ENCODE peak calls at places on chromosomes 12 and 14, in seven cellular contexts. Q is heart left ventricle, N is lower lobe of right lung, W is Calu3, F is AG09309, C is left ventricle myocardium inferior, I is tibial artery. D is an unnamed sample.

GRCh38 chr14:55399912-55400311 is 11.7 kb downstream of the ATG14 start:
- DNase-seq in Q (no peak), N (no peak), W (no peak), F (no peak), C (no peak), I (no peak), D (no peak)

GRCh38 chr12:107319536-107320030 is 226.2 kb upstream of the CRY1 start:
- DNase-seq in Q (no peak), N (no peak), W (no peak), F (no peak), C (no peak), I (no peak), D (no peak)

GRCh38 chr12:70469221-70469820 is 103.2 kb downstream of the KCNMB4 start:
- DNase-seq in Q (no peak), N (no peak), W (no peak), F (no peak), C (no peak), I (no peak), D (no peak)

GRCh38 chr12:94994312-94994711 is 9.2 kb downstream of the NDUFA12 start:
- DNase-seq in Q (no peak), N (no peak), W (peak), F (peak), C (no peak), I (no peak), D (no peak)

GRCh38 chr14:53054457-53054856 is 98.7 kb downstream of the DDHD1 start:
- DNase-seq in Q (no peak), N (no peak), W (no peak), F (no peak), C (no peak), I (no peak), D (no peak)

GRCh38 chr14:21987937-21988336 is 314.3 kb upstream of the OR4E1 start:
- DNase-seq in Q (no peak), N (no peak), W (peak), F (no peak), C (no peak), I (no peak), D (no peak)

GRCh38 chr14:99191663-99192621 is 80.1 kb downstream of the BCL11B start:
- DNase-seq in Q (peak), N (no peak), W (peak), F (no peak), C (peak), I (peak), D (peak)

GRCh38 chr12:102539651-102540553 is 59.5 kb upstream of the IGF1 start:
- DNase-seq in Q (no peak), N (no peak), W (peak), F (peak), C (no peak), I (no peak), D (no peak)

DNA sequence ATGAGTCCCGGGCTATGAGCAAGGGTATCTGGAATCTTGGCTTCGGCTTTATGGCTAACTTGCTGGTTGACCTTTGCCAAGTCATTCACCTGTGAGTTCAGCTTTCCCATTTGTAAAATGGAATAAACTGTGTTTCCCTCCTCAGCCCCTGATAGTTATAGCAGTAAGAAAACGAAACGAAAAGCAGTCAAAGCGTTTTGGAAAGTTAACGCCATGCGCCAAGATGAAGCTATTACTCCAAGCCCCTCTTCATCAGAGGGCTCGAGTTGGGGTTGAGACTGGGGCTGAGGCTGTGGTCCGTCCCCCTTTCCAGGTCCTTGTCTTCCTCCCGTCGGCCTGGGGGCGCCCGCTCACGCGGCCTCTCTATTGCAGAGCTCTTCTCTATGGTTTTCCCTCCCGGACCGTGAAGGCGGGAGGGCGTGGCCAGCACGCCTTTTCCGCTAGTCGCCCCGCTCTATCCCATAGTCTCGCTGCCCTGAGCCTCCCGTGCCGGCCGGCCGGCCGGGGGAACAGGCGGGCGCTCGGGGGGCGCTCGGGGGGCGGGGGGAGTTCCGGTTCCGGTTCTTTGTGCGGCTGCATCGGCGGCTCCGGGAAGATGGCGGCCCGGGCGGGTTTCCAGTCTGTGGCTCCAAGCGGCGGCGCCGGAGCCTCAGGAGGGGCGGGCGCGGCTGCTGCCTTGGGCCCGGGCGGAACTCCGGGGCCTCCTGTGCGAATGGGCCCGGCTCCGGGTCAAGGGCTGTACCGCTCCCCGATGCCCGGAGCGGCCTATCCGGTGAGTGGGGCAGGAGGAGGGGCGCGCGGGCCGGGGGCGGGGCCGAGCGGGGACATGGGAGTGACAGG is at the start of gene SMARCD1:
- DNase-seq in Q (peak), N (peak), W (peak), F (peak), C (peak), I (peak), D (peak)
- TF ChIP-seq CTCF in Q (peak), N (peak), W (no peak), F (peak), C (peak), I (peak), D (no peak)

GRCh38 chr12:24027352-24027751 is 77.9 kb upstream of the SOX5 start:
- DNase-seq in Q (no peak), N (no peak), W (no peak), F (no peak), C (no peak), I (no peak), D (no peak)
- TF ChIP-seq CTCF in Q (no peak), N (no peak), W (no peak), F (no peak), C (no peak), I (no peak), D (no peak)

GRCh38 chr12:89737000-89737399 is 28.4 kb upstream of the ATP2B1 start:
- DNase-seq in Q (no peak), N (no peak), W (no peak), F (no peak), C (no peak), I (no peak), D (no peak)
- TF ChIP-seq CTCF in Q (no peak), N (no peak), W (no peak), F (no peak), C (no peak), I (no peak), D (no peak)

DNA sequence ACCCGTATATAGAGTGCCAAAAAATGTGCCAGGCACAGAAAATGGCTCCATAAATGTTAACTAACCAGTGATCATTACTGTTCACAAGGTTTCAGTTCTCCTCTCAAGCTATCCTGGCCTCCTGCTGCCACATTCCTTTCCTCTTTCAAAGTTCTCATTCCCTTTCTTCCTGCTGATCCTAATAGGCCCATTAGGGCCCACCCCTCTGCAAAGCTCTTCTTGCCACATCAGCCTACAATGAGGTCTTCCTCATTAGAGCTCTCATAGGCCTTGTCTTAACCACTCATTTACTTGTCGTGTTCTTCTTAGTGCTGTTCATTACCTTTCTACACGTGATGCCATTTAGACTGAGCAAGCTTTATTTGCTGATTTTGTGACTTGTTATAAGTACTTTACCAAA is 40.5 kb downstream of the RPS29 start:
- DNase-seq in Q (no peak), N (no peak), W (no peak), F (no peak), C (no peak), I (no peak), D (no peak)
- TF ChIP-seq CTCF in Q (no peak), N (no peak), W (no peak), F (no peak), C (no peak), I (no peak), D (no peak)

GRCh38 chr14:104030958-104031357 is 54.5 kb upstream of the ASPG start:
- DNase-seq in Q (no peak), N (no peak), W (no peak), F (no peak), C (no peak), I (no peak), D (no peak)

GRCh38 chr14:104025481-104025975 is 60.0 kb upstream of the ASPG start:
- DNase-seq in Q (no peak), N (no peak), W (no peak), F (no peak), C (no peak), I (no peak), D (no peak)

GRCh38 chr14:104023325-104024055 is 62.0 kb upstream of the ASPG start:
- DNase-seq in Q (no peak), N (no peak), W (no peak), F (no peak), C (no peak), I (no peak), D (no peak)

GRCh38 chr14:104031384-104031783 is 54.1 kb upstream of the ASPG start:
- DNase-seq in Q (no peak), N (no peak), W (no peak), F (no peak), C (no peak), I (no peak), D (no peak)

GRCh38 chr14:104026024-104026423 is 59.5 kb upstream of the ASPG start:
- DNase-seq in Q (no peak), N (no peak), W (no peak), F (no peak), C (no peak), I (no peak), D (no peak)
- TF ChIP-seq CTCF in Q (no peak), N (no peak), W (no peak), F (no peak), C (no peak), I (no peak), D (no peak)

DNA sequence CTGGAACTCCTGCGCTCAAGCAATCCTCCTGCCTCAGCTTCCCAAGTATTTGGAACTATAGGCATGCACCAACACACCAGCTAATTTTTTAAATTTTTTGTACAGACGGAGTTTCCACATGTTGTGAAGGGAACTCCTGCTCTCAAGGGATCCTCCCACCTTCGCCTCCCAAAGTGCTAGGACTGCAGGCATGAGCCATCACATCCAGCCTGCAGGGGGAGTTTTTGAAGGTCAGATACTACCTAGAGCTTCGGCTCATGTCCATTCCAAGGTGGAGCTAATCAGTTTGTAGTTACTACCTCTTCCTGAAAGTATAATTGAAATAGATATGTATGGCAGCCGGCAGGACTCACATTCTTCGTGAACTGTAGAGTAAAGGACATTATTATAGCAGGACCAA is 3.7 kb upstream of the TAS2R19 start:
- DNase-seq in Q (no peak), N (no peak), W (no peak), F (no peak), C (no peak), I (no peak), D (no peak)
- TF ChIP-seq CTCF in Q (no peak), N (no peak), W (no peak), F (peak), C (no peak), I (no peak), D (no peak)

GRCh38 chr14:101033446-101034165 is 130.1 kb upstream of the RTL1 start:
- DNase-seq in Q (peak), N (no peak), W (no peak), F (no peak), C (peak), I (peak), D (no peak)
- TF ChIP-seq CTCF in Q (no peak), N (no peak), W (no peak), F (no peak), C (no peak), I (no peak), D (no peak)